ENCODE peak calls at places on chromosome 7, in ten cellular contexts. One of them, this sample, is unnamed. For H3K9me3, the result is how much of the 10 kb centered on the place peaks cover.

GRCh38 chr7:29454464-29454863 is 109.2 kb upstream of the PRR15 start:
- DNase-seq in OCI-LY7: peak
- DNase-seq in H1: no peak
- DNase-seq in effector memory CD4-positive, alpha-beta T cell: no peak
- DNase-seq in CD4-positive, alpha-beta T cell: no peak
- DNase-seq in IMR-90: no peak
- DNase-seq in naive thymus-derived CD4-positive, alpha-beta T cell: no peak
- DNase-seq in A549: no peak
- DNase-seq in tibial nerve: no peak
- DNase-seq in prostate gland: no peak
- DNase-seq in this sample: no peak

GRCh38 chr7:148607151-148607661 is 16.6 kb downstream of the C7orf33 start:
- DNase-seq in H1: no peak
- DNase-seq in tibial nerve: no peak
- DNase-seq in IMR-90: no peak
- DNase-seq in CD4-positive, alpha-beta T cell: no peak
- DNase-seq in A549: no peak
- DNase-seq in effector memory CD4-positive, alpha-beta T cell: no peak
- DNase-seq in prostate gland: no peak
- DNase-seq in OCI-LY7: no peak
- DNase-seq in naive thymus-derived CD4-positive, alpha-beta T cell: no peak
- DNase-seq in this sample: no peak

GRCh38 chr7:151697515-151697895 is 177.8 kb upstream of the RHEB start:
- DNase-seq in H1: no peak
- DNase-seq in prostate gland: no peak
- DNase-seq in A549: no peak
- DNase-seq in OCI-LY7: no peak
- DNase-seq in CD4-positive, alpha-beta T cell: no peak
- DNase-seq in naive thymus-derived CD4-positive, alpha-beta T cell: no peak
- DNase-seq in effector memory CD4-positive, alpha-beta T cell: no peak
- DNase-seq in tibial nerve: no peak
- DNase-seq in IMR-90: no peak
- DNase-seq in this sample: no peak

GRCh38 chr7:73960548-73960947 is 67.4 kb upstream of the ELN start:
- DNase-seq in H1: no peak
- DNase-seq in OCI-LY7: no peak
- DNase-seq in A549: no peak
- DNase-seq in effector memory CD4-positive, alpha-beta T cell: no peak
- DNase-seq in prostate gland: peak
- DNase-seq in CD4-positive, alpha-beta T cell: no peak
- DNase-seq in tibial nerve: no peak
- DNase-seq in naive thymus-derived CD4-positive, alpha-beta T cell: no peak
- DNase-seq in IMR-90: no peak
- DNase-seq in this sample: no peak

GRCh38 chr7:81025360-81025759 is 106.5 kb upstream of the SEMA3C start:
- DNase-seq in naive thymus-derived CD4-positive, alpha-beta T cell: no peak
- DNase-seq in CD4-positive, alpha-beta T cell: no peak
- DNase-seq in effector memory CD4-positive, alpha-beta T cell: no peak
- DNase-seq in prostate gland: no peak
- DNase-seq in H1: no peak
- DNase-seq in IMR-90: no peak
- DNase-seq in A549: no peak
- DNase-seq in OCI-LY7: no peak
- DNase-seq in tibial nerve: no peak
- DNase-seq in this sample: no peak

GRCh38 chr7:43873300-43873699 is 4.0 kb upstream of the MRPS24 start:
- DNase-seq in effector memory CD4-positive, alpha-beta T cell: no peak
- DNase-seq in H1: no peak
- DNase-seq in A549: no peak
- DNase-seq in tibial nerve: peak
- DNase-seq in IMR-90: peak
- DNase-seq in prostate gland: no peak
- DNase-seq in CD4-positive, alpha-beta T cell: no peak
- DNase-seq in naive thymus-derived CD4-positive, alpha-beta T cell: no peak
- DNase-seq in OCI-LY7: no peak
- DNase-seq in this sample: no peak

GRCh38 chr7:54773472-54774399 is 14.7 kb upstream of the SEC61G start:
- DNase-seq in A549: peak
- DNase-seq in IMR-90: peak
- DNase-seq in H1: peak
- DNase-seq in naive thymus-derived CD4-positive, alpha-beta T cell: peak
- DNase-seq in tibial nerve: peak
- DNase-seq in OCI-LY7: peak
- DNase-seq in CD4-positive, alpha-beta T cell: peak
- DNase-seq in effector memory CD4-positive, alpha-beta T cell: peak
- DNase-seq in prostate gland: peak
- DNase-seq in this sample: peak

GRCh38 chr7:32587431-32587948 is 92.2 kb downstream of the AVL9 start:
- DNase-seq in A549: peak
- DNase-seq in naive thymus-derived CD4-positive, alpha-beta T cell: no peak
- DNase-seq in IMR-90: peak
- DNase-seq in effector memory CD4-positive, alpha-beta T cell: no peak
- DNase-seq in tibial nerve: no peak
- DNase-seq in CD4-positive, alpha-beta T cell: no peak
- DNase-seq in H1: no peak
- DNase-seq in OCI-LY7: no peak
- DNase-seq in prostate gland: no peak
- DNase-seq in this sample: no peak

GRCh38 chr7:36863901-36864701 is 139.8 kb upstream of the AOAH start:
- DNase-seq in naive thymus-derived CD4-positive, alpha-beta T cell: no peak
- DNase-seq in OCI-LY7: no peak
- DNase-seq in tibial nerve: no peak
- DNase-seq in CD4-positive, alpha-beta T cell: no peak
- DNase-seq in H1: no peak
- DNase-seq in prostate gland: no peak
- DNase-seq in effector memory CD4-positive, alpha-beta T cell: no peak
- DNase-seq in A549: no peak
- DNase-seq in IMR-90: no peak
- DNase-seq in this sample: no peak

GRCh38 chr7:74203157-74203556 is 6.6 kb upstream of the LAT2 start:
- DNase-seq in CD4-positive, alpha-beta T cell: no peak
- DNase-seq in A549: peak
- DNase-seq in H1: no peak
- DNase-seq in naive thymus-derived CD4-positive, alpha-beta T cell: no peak
- DNase-seq in prostate gland: peak
- DNase-seq in tibial nerve: no peak
- DNase-seq in IMR-90: peak
- DNase-seq in effector memory CD4-positive, alpha-beta T cell: no peak
- DNase-seq in OCI-LY7: no peak
- DNase-seq in this sample: no peak

GRCh38 chr7:6618621-6619020 is 3.2 kb downstream of the ZNF853 start:
- DNase-seq in H1: no peak
- DNase-seq in OCI-LY7: no peak
- DNase-seq in A549: no peak
- DNase-seq in effector memory CD4-positive, alpha-beta T cell: no peak
- DNase-seq in prostate gland: no peak
- DNase-seq in naive thymus-derived CD4-positive, alpha-beta T cell: no peak
- DNase-seq in CD4-positive, alpha-beta T cell: no peak
- DNase-seq in IMR-90: peak
- DNase-seq in tibial nerve: no peak
- DNase-seq in this sample: no peak

GRCh38 chr7:34308595-34308994 is 349.4 kb upstream of the NPSR1 start:
- DNase-seq in OCI-LY7: no peak
- DNase-seq in CD4-positive, alpha-beta T cell: no peak
- DNase-seq in A549: no peak
- DNase-seq in naive thymus-derived CD4-positive, alpha-beta T cell: no peak
- DNase-seq in H1: no peak
- DNase-seq in effector memory CD4-positive, alpha-beta T cell: no peak
- DNase-seq in tibial nerve: no peak
- DNase-seq in prostate gland: no peak
- DNase-seq in IMR-90: no peak
- DNase-seq in this sample: no peak

GRCh38 chr7:45246339-45246738 is 88.7 kb downstream of the RAMP3 start:
- DNase-seq in OCI-LY7: no peak
- DNase-seq in tibial nerve: no peak
- DNase-seq in effector memory CD4-positive, alpha-beta T cell: no peak
- DNase-seq in IMR-90: no peak
- DNase-seq in A549: no peak
- DNase-seq in H1: no peak
- DNase-seq in CD4-positive, alpha-beta T cell: no peak
- DNase-seq in prostate gland: no peak
- DNase-seq in naive thymus-derived CD4-positive, alpha-beta T cell: no peak
- DNase-seq in this sample: no peak

GRCh38 chr7:84379446-84379845 is 184.9 kb upstream of the SEMA3A start:
- DNase-seq in A549: no peak
- DNase-seq in tibial nerve: no peak
- DNase-seq in CD4-positive, alpha-beta T cell: no peak
- DNase-seq in prostate gland: no peak
- DNase-seq in naive thymus-derived CD4-positive, alpha-beta T cell: no peak
- DNase-seq in effector memory CD4-positive, alpha-beta T cell: no peak
- DNase-seq in H1: no peak
- DNase-seq in IMR-90: no peak
- DNase-seq in OCI-LY7: no peak
- DNase-seq in this sample: no peak

GRCh38 chr7:130998993-130999602 is 265.1 kb upstream of the KLF14 start:
- DNase-seq in effector memory CD4-positive, alpha-beta T cell: no peak
- DNase-seq in naive thymus-derived CD4-positive, alpha-beta T cell: no peak
- DNase-seq in A549: no peak
- DNase-seq in prostate gland: no peak
- DNase-seq in CD4-positive, alpha-beta T cell: no peak
- DNase-seq in IMR-90: peak
- DNase-seq in H1: peak
- DNase-seq in tibial nerve: no peak
- DNase-seq in OCI-LY7: no peak
- DNase-seq in this sample: no peak

DNA sequence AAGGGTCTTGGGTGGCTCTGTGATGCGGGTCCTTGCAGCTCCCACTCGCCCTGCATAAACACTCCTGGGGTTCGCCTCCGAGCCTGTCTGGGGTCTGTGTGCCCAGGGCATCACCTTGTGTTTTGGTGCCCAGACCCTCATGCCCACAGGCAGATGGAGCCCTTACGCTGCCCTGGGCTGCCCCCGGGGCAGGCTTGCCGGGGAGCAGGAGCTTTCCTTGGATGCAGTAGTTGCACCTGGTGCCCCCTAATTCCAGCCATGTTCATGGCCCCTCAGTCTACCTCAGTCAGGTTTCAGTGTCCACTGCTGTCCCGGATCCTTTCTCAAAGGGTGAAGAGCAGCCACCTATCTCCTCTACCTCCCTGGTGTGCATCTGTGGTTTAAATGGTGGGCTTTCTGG is 396.0 kb downstream of the PTPRN2 start:
- DNase-seq in prostate gland: no peak
- DNase-seq in IMR-90: no peak
- DNase-seq in H1: no peak
- DNase-seq in naive thymus-derived CD4-positive, alpha-beta T cell: no peak
- DNase-seq in CD4-positive, alpha-beta T cell: no peak
- DNase-seq in tibial nerve: no peak
- DNase-seq in effector memory CD4-positive, alpha-beta T cell: no peak
- DNase-seq in OCI-LY7: no peak
- DNase-seq in A549: no peak
- DNase-seq in this sample: no peak
- H3K9me3 ChIP-seq in prostate gland: under half
- H3K9me3 ChIP-seq in IMR-90: half or more
- H3K9me3 ChIP-seq in H1: under half
- H3K9me3 ChIP-seq in naive thymus-derived CD4-positive, alpha-beta T cell: under half
- H3K9me3 ChIP-seq in CD4-positive, alpha-beta T cell: under half
- H3K9me3 ChIP-seq in tibial nerve: under half
- H3K9me3 ChIP-seq in effector memory CD4-positive, alpha-beta T cell: under half
- H3K9me3 ChIP-seq in OCI-LY7: under half
- H3K9me3 ChIP-seq in A549: under half
- H3K9me3 ChIP-seq in this sample: under half

GRCh38 chr7:158106272-158106671 is 481.4 kb downstream of the PTPRN2 start:
- DNase-seq in prostate gland: no peak
- DNase-seq in H1: peak
- DNase-seq in naive thymus-derived CD4-positive, alpha-beta T cell: no peak
- DNase-seq in OCI-LY7: no peak
- DNase-seq in IMR-90: no peak
- DNase-seq in A549: no peak
- DNase-seq in tibial nerve: no peak
- DNase-seq in effector memory CD4-positive, alpha-beta T cell: no peak
- DNase-seq in CD4-positive, alpha-beta T cell: no peak
- DNase-seq in this sample: no peak
- H3K9me3 ChIP-seq in prostate gland: under half
- H3K9me3 ChIP-seq in H1: under half
- H3K9me3 ChIP-seq in naive thymus-derived CD4-positive, alpha-beta T cell: under half
- H3K9me3 ChIP-seq in OCI-LY7: under half
- H3K9me3 ChIP-seq in IMR-90: half or more
- H3K9me3 ChIP-seq in A549: under half
- H3K9me3 ChIP-seq in tibial nerve: under half
- H3K9me3 ChIP-seq in effector memory CD4-positive, alpha-beta T cell: under half
- H3K9me3 ChIP-seq in CD4-positive, alpha-beta T cell: under half
- H3K9me3 ChIP-seq in this sample: under half

DNA sequence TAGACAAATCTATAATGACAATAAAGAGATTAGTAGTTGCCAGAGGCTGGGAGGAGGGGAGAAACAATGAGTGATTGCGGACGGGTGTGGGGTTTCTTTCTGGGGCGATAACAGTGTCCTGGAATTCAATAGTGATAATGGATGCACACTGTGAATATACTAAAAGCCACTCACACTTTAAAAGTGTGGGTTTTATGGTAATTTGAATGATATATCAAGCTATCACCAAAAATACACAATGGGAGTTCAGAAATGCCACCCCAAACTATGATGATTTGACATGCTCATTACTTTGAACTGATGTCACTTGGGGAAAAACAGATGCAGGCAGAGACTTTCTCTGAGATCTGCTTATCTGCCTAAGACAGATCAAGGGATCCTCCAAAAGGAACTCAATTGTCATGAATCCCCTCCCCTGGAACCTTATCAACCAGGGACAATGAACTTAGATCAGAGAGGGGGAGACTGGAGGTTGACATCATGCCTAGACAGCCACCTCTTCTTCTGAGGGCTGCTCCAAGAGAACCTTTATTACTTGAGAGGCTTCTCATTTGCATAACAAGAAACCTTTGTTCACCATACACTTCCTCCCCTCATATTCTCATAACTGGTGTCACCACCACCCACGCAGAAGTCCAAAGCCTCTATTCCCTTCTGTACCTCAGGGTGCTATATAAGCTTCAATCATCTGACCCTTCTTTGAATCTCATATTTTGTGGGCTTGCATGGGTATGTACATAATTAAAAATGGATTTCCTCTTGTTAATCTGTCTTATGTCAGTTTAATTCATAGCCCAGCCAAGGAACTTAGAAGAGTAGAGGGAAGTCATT is 14.8 kb upstream of the ZC3HAV1 start:
- DNase-seq in prostate gland: no peak
- DNase-seq in A549: no peak
- DNase-seq in IMR-90: no peak
- DNase-seq in tibial nerve: no peak
- DNase-seq in OCI-LY7: no peak
- DNase-seq in CD4-positive, alpha-beta T cell: no peak
- DNase-seq in naive thymus-derived CD4-positive, alpha-beta T cell: no peak
- DNase-seq in H1: no peak
- DNase-seq in effector memory CD4-positive, alpha-beta T cell: no peak
- DNase-seq in this sample: no peak
- H3K9me3 ChIP-seq in prostate gland: under half
- H3K9me3 ChIP-seq in A549: under half
- H3K9me3 ChIP-seq in IMR-90: under half
- H3K9me3 ChIP-seq in tibial nerve: under half
- H3K9me3 ChIP-seq in OCI-LY7: under half
- H3K9me3 ChIP-seq in CD4-positive, alpha-beta T cell: under half
- H3K9me3 ChIP-seq in naive thymus-derived CD4-positive, alpha-beta T cell: under half
- H3K9me3 ChIP-seq in H1: under half
- H3K9me3 ChIP-seq in effector memory CD4-positive, alpha-beta T cell: under half
- H3K9me3 ChIP-seq in this sample: under half

DNA sequence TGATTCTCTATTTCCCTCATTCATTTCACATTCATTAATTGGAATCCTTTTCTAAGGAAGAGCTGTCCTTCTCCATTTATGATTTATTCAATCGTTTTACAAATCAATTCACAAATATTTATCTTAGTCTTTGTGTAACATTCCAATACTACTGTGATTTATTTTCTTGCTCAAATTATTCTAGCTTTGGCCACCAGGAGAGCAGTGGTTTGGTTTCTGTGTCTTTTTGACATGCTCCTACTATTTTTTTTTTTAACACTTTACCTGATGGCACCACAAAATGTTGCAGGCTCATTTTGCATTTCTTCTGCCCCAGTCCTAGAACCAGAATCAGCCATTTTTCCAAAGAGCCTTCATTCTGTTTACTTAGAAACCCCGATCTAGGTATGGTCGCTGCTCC is 13.3 kb upstream of the RBM33 start:
- DNase-seq in naive thymus-derived CD4-positive, alpha-beta T cell: no peak
- DNase-seq in prostate gland: no peak
- DNase-seq in tibial nerve: no peak
- DNase-seq in effector memory CD4-positive, alpha-beta T cell: no peak
- DNase-seq in IMR-90: no peak
- DNase-seq in OCI-LY7: no peak
- DNase-seq in CD4-positive, alpha-beta T cell: no peak
- DNase-seq in H1: no peak
- DNase-seq in A549: no peak
- DNase-seq in this sample: no peak
- H3K9me3 ChIP-seq in naive thymus-derived CD4-positive, alpha-beta T cell: under half
- H3K9me3 ChIP-seq in prostate gland: under half
- H3K9me3 ChIP-seq in tibial nerve: under half
- H3K9me3 ChIP-seq in effector memory CD4-positive, alpha-beta T cell: under half
- H3K9me3 ChIP-seq in IMR-90: under half
- H3K9me3 ChIP-seq in OCI-LY7: under half
- H3K9me3 ChIP-seq in CD4-positive, alpha-beta T cell: under half
- H3K9me3 ChIP-seq in H1: under half
- H3K9me3 ChIP-seq in A549: under half
- H3K9me3 ChIP-seq in this sample: under half